ENCODE peak calls at places on chromosomes 13 and 19, in four cellular contexts. Y is endothelial cell, L is sigmoid colon, D is cardiac fibroblast. G is an unnamed sample.

GRCh38 chr19:29678484-29679106 is 13.3 kb downstream of the PLEKHF1 start:
- DNase-seq in Y (no peak), L (peak; percentile 93), D (no peak), G (no peak)

GRCh38 chr19:56141416-56141992 is 417 bp downstream of the ZNF444 start:
- DNase-seq in Y (peak; percentile 19), L (no peak), D (no peak), G (no peak)

GRCh38 chr13:73133536-73133935 is 74.7 kb downstream of the KLF5 start:
- DNase-seq in D (no peak), Y (no peak), L (no peak), G (no peak)

GRCh38 chr19:49157445-49158224 is at the start of gene TRPM4:
- DNase-seq in D (peak; percentile 82), Y (peak; percentile 91), L (peak; percentile 93), G (no peak)

GRCh38 chr13:52177276-52177675 is 17.9 kb upstream of the NEK3 start:
- DNase-seq in L (no peak), Y (no peak), D (no peak), G (no peak)

GRCh38 chr19:1042689-1043511 is 3.0 kb downstream of the ABCA7 start:
- DNase-seq in L (no peak), Y (no peak), D (no peak), G (no peak)

GRCh38 chr13:112261924-112262323 is 114.2 kb upstream of the SPACA7 start:
- DNase-seq in L (peak; percentile 50), D (no peak), Y (no peak), G (no peak)

GRCh38 chr19:55679343-55680257 is 4.6 kb downstream of the EPN1 start:
- DNase-seq in L (no peak), Y (no peak), D (no peak), G (peak; percentile 84)

GRCh38 chr19:21677696-21678418 is 89.5 kb downstream of the ZNF100 start:
- DNase-seq in L (no peak), Y (no peak), D (no peak), G (no peak)

GRCh38 chr13:106529415-106530208 is 5.8 kb downstream of the EFNB2 start:
- DNase-seq in D (no peak), Y (no peak), L (no peak), G (no peak)

GRCh38 chr19:24054044-24054935 is 32.7 kb upstream of the ZNF254 start:
- DNase-seq in L (no peak), D (no peak), Y (no peak), G (no peak)

GRCh38 chr19:16247353-16248182 is 49.9 kb downstream of the AP1M1 start:
- DNase-seq in D (peak; percentile 82), Y (peak; percentile 97), L (peak; percentile 94), G (no peak)

GRCh38 chr13:42119875-42120274 is 71.4 kb downstream of the DGKH start:
- DNase-seq in D (no peak), Y (no peak), L (no peak), G (no peak)

GRCh38 chr13:95023405-95023804 is 277.8 kb downstream of the ABCC4 start:
- DNase-seq in L (no peak), D (no peak), Y (no peak), G (no peak)

GRCh38 chr19:40348961-40349507 is 539 bp downstream of the PLD3 start:
- DNase-seq in L (no peak), Y (no peak), D (peak; percentile 52), G (no peak)

GRCh38 chr13:80389073-80390038 is 48.4 kb upstream of the SPRY2 start:
- DNase-seq in Y (no peak), D (peak; percentile 68), L (no peak), G (no peak)

GRCh38 chr19:19022380-19022961 is 10.8 kb downstream of the SUGP2 start:
- DNase-seq in L (no peak), Y (no peak), D (no peak), G (no peak)

GRCh38 chr13:31824705-31825512 is 85.6 kb downstream of the RXFP2 start:
- DNase-seq in L (no peak), Y (no peak), D (peak; percentile 55), G (no peak)

DNA sequence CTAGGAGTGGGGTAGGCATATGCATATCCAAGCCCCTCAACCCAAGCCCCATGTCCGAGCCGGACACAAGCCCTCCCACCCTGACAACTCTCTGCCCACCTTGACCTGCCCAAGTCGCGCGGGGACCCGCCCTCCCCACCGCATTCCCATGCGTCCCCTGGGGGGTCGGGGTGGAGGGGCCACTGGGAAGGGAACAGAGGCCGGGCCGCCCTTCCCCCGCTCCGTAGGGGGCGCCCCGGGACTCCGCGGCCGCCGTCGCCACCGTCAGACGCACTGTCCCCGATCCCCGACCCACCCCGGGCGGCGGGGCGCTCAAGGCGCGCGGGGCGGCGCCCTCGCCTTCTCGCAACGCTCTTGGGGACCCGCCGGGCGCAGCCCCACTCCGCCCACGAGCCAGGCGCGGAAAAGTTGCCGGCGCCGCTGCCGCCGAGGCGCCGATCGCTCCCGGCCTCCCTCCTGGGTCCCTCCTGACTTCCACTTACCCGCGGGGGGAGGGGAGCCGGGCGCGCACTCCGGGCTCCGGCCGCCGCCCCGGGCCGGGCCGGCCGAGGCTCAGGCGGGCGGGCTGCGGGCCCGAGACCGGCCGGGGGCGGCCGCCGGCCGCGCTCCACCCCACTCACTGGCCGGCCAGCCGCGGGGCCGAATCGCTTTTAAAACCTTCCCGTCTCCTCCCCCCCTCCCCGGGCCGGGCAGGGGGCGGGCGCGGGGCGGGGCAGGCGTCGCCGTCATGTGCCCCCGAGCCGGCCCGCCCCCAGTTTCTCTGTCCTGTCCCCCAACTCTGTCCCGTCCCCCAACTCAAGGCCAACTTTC is 34.4 kb upstream of the NANOS3 start:
- DNase-seq in L (peak; percentile 97), D (peak; percentile 90), Y (peak; percentile 74), G (peak; percentile 93)
- TF ChIP-seq CTCF in L (no peak), D (no peak), Y (no peak), G (peak; percentile 50)

DNA sequence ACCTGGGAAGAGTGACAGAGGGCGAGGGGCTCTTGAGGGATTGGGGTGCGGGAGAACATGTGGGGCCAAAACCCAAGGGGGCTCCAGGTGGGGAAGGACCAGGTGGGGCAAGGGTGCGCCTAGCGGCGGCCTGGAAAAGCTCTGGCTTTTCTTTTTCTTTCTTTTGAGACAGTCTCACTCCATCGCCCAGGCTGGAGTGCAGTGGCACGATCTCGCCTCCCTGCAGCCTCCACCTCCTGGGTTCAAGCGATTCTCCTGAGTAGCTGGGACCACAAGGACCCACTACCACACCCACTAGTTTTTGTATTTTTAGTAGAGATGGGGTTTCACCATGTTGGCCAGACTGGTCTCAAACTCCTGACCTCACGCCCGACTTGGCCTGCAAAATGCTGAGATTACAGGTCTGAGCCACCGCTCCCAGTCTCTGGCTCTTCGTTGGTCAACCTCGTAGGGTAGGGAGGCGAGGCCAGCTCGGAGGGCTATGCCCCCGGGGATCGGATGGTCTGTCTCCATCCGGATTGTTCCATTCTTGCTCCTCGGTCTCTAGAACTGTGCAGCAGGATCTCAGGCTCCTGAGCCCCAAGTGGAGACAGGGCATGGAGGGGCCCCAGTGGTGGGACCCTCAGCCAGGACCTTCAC is 3.7 kb downstream of the GADD45B start:
- DNase-seq in D (peak; percentile 45), L (no peak), Y (no peak), G (no peak)
- TF ChIP-seq CTCF in D (no peak), L (no peak), Y (peak; percentile 24), G (peak; percentile 70)

GRCh38 chr19:47001584-47001983 is 18.1 kb upstream of the NPAS1 start:
- DNase-seq in Y (no peak), L (no peak), D (no peak), G (no peak)

GRCh38 chr19:47002853-47003610 is 16.6 kb upstream of the NPAS1 start:
- DNase-seq in Y (no peak), D (no peak), L (no peak), G (no peak)

GRCh38 chr19:47003611-47003935 is 16.1 kb upstream of the NPAS1 start:
- DNase-seq in D (no peak), Y (no peak), L (no peak), G (no peak)

GRCh38 chr19:47004012-47004465 is 15.6 kb upstream of the NPAS1 start:
- DNase-seq in D (no peak), Y (no peak), L (no peak), G (no peak)

DNA sequence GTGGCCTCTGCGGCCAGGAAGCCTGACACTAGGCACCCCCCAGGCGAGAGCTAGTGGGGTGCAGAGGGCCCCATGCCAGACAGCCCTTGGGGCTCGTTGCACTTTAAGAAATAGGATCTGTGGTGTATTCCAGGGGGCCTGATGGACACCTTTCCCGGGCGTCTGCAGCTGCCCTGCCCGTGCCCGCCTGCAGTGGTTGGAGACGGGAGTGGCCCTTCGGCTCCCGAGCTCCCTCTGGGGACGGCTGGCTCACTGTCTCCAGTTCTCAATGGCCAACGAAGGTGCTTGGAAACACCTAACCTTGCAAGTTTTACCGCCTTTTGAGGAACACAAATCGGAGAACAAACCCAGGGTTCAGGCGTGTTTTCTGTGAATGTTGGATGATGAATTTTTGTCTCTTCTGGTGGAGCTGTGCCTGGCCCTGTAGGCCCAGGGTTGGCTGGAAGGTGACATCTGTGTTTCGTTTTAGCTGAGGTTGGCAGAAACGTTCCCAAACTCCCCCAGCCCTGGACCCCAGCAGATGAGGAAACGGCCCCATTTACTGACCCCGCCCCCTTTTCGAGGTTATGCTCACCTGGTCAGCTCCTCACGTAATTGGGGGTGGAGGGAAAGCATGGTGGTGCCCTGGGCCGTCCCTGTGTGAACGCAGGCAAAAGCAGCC is 17.4 kb upstream of the NPAS1 start:
- DNase-seq in D (no peak), L (no peak), Y (no peak), G (no peak)
- TF ChIP-seq CTCF in D (no peak), L (no peak), Y (no peak), G (peak; percentile 17)

GRCh38 chr13:110244926-110245325 is 62.0 kb downstream of the COL4A1 start:
- DNase-seq in D (no peak), Y (no peak), L (no peak), G (no peak)
- TF ChIP-seq CTCF in D (no peak), Y (no peak), L (no peak), G (no peak)

DNA sequence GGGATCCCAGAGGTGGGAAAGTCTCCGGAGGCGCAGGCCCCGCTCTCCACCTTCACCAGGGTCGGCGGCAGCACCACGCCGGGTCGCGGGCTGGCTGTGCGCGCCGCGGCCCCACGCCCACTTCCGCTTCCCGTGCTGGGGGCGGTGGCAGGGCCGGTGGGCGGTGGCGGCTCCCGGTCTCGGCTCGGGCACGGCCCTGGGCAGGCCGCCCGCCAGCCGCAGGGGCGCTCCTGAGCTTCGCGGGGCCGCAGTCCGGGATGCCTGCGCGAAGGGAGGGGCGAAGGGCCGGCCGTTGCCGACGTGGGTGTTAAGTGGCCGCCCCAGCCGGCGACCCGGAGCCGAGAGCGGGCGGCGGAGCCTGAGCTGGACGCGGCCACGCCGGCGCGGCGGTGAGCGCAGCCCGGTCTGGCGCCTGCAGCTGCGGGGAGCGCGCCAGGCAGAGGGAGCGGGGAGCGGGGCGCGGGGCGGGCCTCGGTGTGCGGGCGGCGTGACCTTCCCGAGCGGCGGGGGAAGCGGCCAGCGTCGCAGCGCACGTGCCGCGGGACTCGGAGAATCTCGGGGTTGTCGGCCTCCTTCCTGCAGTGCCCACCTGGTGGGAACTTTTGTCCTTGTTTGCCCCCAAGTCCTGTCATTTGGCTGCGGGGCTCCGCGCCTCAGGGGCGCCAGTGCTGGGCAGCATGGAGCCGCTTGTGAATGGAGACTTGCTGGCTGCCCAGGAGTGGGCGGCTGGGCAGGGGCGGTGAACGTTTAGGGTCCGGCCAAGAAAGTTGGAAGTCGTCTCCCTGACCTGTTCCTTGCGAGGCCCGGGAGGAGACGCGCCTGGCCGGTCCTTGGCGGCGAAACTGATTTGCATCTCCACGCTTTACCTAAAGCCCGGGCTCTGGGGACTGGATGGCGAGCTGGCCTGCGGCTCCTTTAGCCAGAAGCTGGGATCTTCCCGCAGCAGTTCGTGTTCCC is at the start of gene SLC25A15:
- DNase-seq in L (peak; percentile 80), D (peak; percentile 92), Y (peak; percentile 86), G (no peak)
- TF ChIP-seq CTCF in L (no peak), D (no peak), Y (no peak), G (peak; percentile 65)

GRCh38 chr19:57477191-57478008 is at the start of gene ZNF772:
- DNase-seq in L (peak; percentile 94), Y (peak; percentile 93), D (peak; percentile 93), G (peak; percentile 92)
- TF ChIP-seq CTCF in L (peak; percentile 37), Y (peak; percentile 91), D (peak; percentile 84), G (peak; percentile 63)